ENCODE peak calls at places on chromosome 6, in six cellular contexts. U, P, S, N, Y and W are unnamed samples.

GRCh38 chr6:55617272-55617671 is 38.3 kb upstream of the HMGCLL1 start:
- DNase-seq in U (no peak), P (peak; percentile 14), S (peak; percentile 12), N (peak; percentile 13), Y (peak; percentile 22), W (peak; percentile 19)

GRCh38 chr6:2035046-2035445 is 210.4 kb downstream of the GMDS start:
- DNase-seq in U (peak; percentile 35), P (no peak), S (no peak), N (no peak), Y (no peak), W (no peak)

GRCh38 chr6:128370072-128370471 is 150.3 kb downstream of the PTPRK start:
- DNase-seq in U (no peak), P (peak; percentile 76), S (no peak), N (no peak), Y (peak; percentile 30), W (no peak)

GRCh38 chr6:77650098-77650663 is 2.7 kb upstream of the MEI4 start:
- DNase-seq in U (no peak), P (no peak), S (peak; percentile 53), N (peak; percentile 4), Y (no peak), W (peak; percentile 68)

GRCh38 chr6:4274382-4275082 is 139.2 kb upstream of the ECI2 start:
- DNase-seq in U (no peak), P (peak; percentile 78), S (no peak), N (no peak), Y (no peak), W (no peak)

GRCh38 chr6:39706819-39707218 is 18.4 kb downstream of the KIF6 start:
- DNase-seq in U (no peak), P (no peak), S (no peak), N (no peak), Y (no peak), W (no peak)

GRCh38 chr6:131410785-131411184 is 162.2 kb upstream of the ARG1 start:
- DNase-seq in U (no peak), P (no peak), S (no peak), N (no peak), Y (no peak), W (no peak)

GRCh38 chr6:88538849-88539571 is 372.9 kb upstream of the CNR1 start:
- DNase-seq in U (no peak), P (no peak), S (no peak), N (no peak), Y (no peak), W (no peak)

GRCh38 chr6:25010917-25011625 is 75.3 kb upstream of the RIPOR2 start:
- DNase-seq in U (no peak), P (peak; percentile 54), S (no peak), N (no peak), Y (no peak), W (no peak)

GRCh38 chr6:24838081-24838480 is 39.4 kb upstream of the ARMH2 start:
- DNase-seq in U (no peak), P (no peak), S (no peak), N (no peak), Y (no peak), W (no peak)

GRCh38 chr6:46134216-46134615 is 4.4 kb downstream of the ENPP4 start:
- DNase-seq in U (no peak), P (no peak), S (no peak), N (no peak), Y (no peak), W (no peak)

GRCh38 chr6:117487831-117488230 is 5.4 kb downstream of the DCBLD1 start:
- DNase-seq in U (no peak), P (no peak), S (no peak), N (no peak), Y (no peak), W (no peak)

GRCh38 chr6:163789199-163789810 is 374.8 kb downstream of the QKI start:
- DNase-seq in U (no peak), P (no peak), S (no peak), N (no peak), Y (no peak), W (no peak)

GRCh38 chr6:149049230-149049629 is 268.3 kb upstream of the TAB2 start:
- DNase-seq in U (no peak), P (peak; percentile 37), S (no peak), N (no peak), Y (no peak), W (no peak)

GRCh38 chr6:3427740-3428085 is 29.1 kb downstream of the SLC22A23 start:
- DNase-seq in U (peak; percentile 67), P (peak; percentile 26), S (no peak), N (no peak), Y (no peak), W (no peak)

GRCh38 chr6:30555428-30556005 is 772 bp downstream of the GNL1 start:
- DNase-seq in U (peak; percentile 46), P (peak; percentile 13), S (peak; percentile 45), N (no peak), Y (peak; percentile 21), W (peak; percentile 64)

GRCh38 chr6:75493400-75494064 is at the start of gene FILIP1:
- DNase-seq in U (no peak), P (no peak), S (no peak), N (no peak), Y (peak; percentile 45), W (peak; percentile 25)

GRCh38 chr6:2990179-2990931 is 9.3 kb upstream of the NQO2 start:
- DNase-seq in U (no peak), P (peak; percentile 62), S (no peak), N (no peak), Y (no peak), W (no peak)

GRCh38 chr6:44008821-44009370 is 118.4 kb downstream of the MRPL14 start:
- DNase-seq in U (no peak), P (no peak), S (no peak), N (no peak), Y (no peak), W (no peak)

GRCh38 chr6:35087361-35088280 is 53.5 kb downstream of the TCP11 start:
- DNase-seq in U (no peak), P (no peak), S (no peak), N (no peak), Y (no peak), W (no peak)

GRCh38 chr6:133173276-133173675 is 67.9 kb upstream of the EYA4 start:
- DNase-seq in U (no peak), P (no peak), S (no peak), N (no peak), Y (no peak), W (no peak)

GRCh38 chr6:111804627-111805235 is 68.5 kb downstream of the FYN start:
- DNase-seq in U (peak; percentile 36), P (peak; percentile 94), S (no peak), N (no peak), Y (peak; percentile 70), W (no peak)
- TF ChIP-seq CTCF in U (no peak), P (peak; percentile 18), S (no peak), N (no peak), Y (no peak), W (no peak)

GRCh38 chr6:20773822-20774221 is 239.6 kb downstream of the CDKAL1 start:
- DNase-seq in U (no peak), P (no peak), S (no peak), N (no peak), Y (no peak), W (no peak)
- TF ChIP-seq CTCF in U (no peak), P (no peak), S (no peak), N (no peak), Y (no peak), W (no peak)

GRCh38 chr6:15384901-15385300 is 139.0 kb downstream of the JARID2 start:
- DNase-seq in U (no peak), P (no peak), S (no peak), N (no peak), Y (no peak), W (no peak)
- TF ChIP-seq CTCF in U (no peak), P (no peak), S (no peak), N (no peak), Y (no peak), W (no peak)

DNA sequence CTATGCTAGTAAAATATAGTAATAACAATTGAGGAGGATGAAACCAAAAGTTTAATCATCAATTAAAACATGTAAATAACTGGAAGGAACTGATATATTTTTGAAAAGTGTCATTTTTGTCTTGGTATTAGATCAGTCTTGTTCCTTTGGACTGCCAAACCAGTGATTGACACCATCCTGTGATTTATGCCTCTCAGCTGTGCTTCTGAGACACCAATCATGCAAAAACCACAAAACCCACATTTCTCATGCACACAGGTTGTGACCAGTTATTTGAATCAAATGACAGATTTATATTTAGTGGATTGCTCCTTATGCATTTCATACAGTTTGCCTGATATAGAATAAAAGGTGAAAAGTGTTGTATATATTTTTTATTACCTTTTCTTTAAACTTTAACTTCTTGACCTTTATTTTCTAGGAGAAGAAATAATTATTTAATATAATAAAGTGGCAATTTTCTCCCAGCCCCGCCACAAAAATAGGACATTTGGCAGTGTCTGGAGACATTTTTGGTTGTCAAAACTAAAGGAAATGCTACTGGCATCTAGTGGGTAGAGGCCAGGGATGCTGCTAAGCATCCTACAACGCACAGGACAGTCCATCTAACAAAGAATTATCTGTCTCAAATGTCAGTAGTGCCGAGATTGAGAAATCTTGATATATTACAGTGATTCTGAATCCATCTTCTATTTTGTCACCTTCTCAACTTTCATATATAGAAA is 383.6 kb downstream of the BCKDHB start:
- DNase-seq in U (no peak), P (peak; percentile 23), S (no peak), N (no peak), Y (no peak), W (no peak)
- TF ChIP-seq CTCF in U (no peak), P (no peak), S (no peak), N (no peak), Y (no peak), W (no peak)

GRCh38 chr6:17505062-17505476 is 95.0 kb upstream of the FAM8A1 start:
- DNase-seq in U (no peak), P (no peak), S (no peak), N (no peak), Y (no peak), W (no peak)
- TF ChIP-seq CTCF in U (peak; percentile 13), P (peak; percentile 38), S (peak; percentile 56), N (peak; percentile 48), Y (peak; percentile 21), W (peak; percentile 30)

GRCh38 chr6:106974999-106975698 is 620 bp upstream of the CD24 start:
- DNase-seq in U (peak; percentile 75), P (peak; percentile 20), S (peak; percentile 58), N (no peak), Y (no peak), W (peak; percentile 74)

GRCh38 chr6:106976270-106976669 is 1.7 kb upstream of the CD24 start:
- DNase-seq in U (no peak), P (no peak), S (no peak), N (no peak), Y (no peak), W (no peak)

GRCh38 chr6:106973841-106974336 is 640 bp downstream of the CD24 start:
- DNase-seq in U (peak; percentile 36), P (no peak), S (peak; percentile 36), N (no peak), Y (no peak), W (peak; percentile 45)

GRCh38 chr6:106974337-106974998 is at the start of gene CD24:
- DNase-seq in U (peak; percentile 86), P (peak; percentile 13), S (peak; percentile 81), N (no peak), Y (no peak), W (peak; percentile 88)

GRCh38 chr6:106975699-106976032 is 1.1 kb upstream of the CD24 start:
- DNase-seq in U (no peak), P (peak; percentile 12), S (no peak), N (no peak), Y (no peak), W (no peak)
- TF ChIP-seq CTCF in U (no peak), P (no peak), S (no peak), N (no peak), Y (no peak), W (no peak)

GRCh38 chr6:161228911-161229591 is 44.8 kb downstream of the AGPAT4 start:
- DNase-seq in U (no peak), P (peak; percentile 91), S (no peak), N (no peak), Y (peak; percentile 85), W (no peak)
- TF ChIP-seq CTCF in U (no peak), P (no peak), S (no peak), N (no peak), Y (no peak), W (no peak)